ENCODE peak calls at places on chromosomes 5 and 9, in ten cellular contexts. One of them, this sample, is unnamed.

GRCh38 chr9:134626141-134626423 is 15.5 kb upstream of the COL5A1 start:
- DNase-seq in activated gamma-delta T cell treated with anti-CD3 and anti-CD28 coated beads, Interleukin-2, amount 50 U/mL, for 16 hours: no peak
- DNase-seq in activated T-helper 9 cell treated with anti-CD3 and anti-CD28 coated beads, Interleukin-2, amount 50 U/mL, for 16 hours: no peak
- DNase-seq in activated CD8-positive, alpha-beta memory T cell treated with anti-CD3 and anti-CD28 coated beads for 48 hours: no peak
- DNase-seq in C1 segment of cervical spinal cord: no peak
- DNase-seq in NCI-H1092 treated with DMSO at 0.1 percent for 48 hours: no peak
- DNase-seq in kidney tubule cell: no peak
- DNase-seq in cardiac fibroblast: no peak
- DNase-seq in cardiac muscle cell: no peak
- DNase-seq in NCI-H187 treated with DMSO at 0.1 percent for 48 hours: no peak
- DNase-seq in this sample: no peak

GRCh38 chr9:5900622-5901021 is 9.9 kb downstream of the MLANA start:
- DNase-seq in cardiac fibroblast: no peak
- DNase-seq in NCI-H1092 treated with DMSO at 0.1 percent for 48 hours: no peak
- DNase-seq in C1 segment of cervical spinal cord: no peak
- DNase-seq in activated T-helper 9 cell treated with anti-CD3 and anti-CD28 coated beads, Interleukin-2, amount 50 U/mL, for 16 hours: no peak
- DNase-seq in kidney tubule cell: peak
- DNase-seq in activated CD8-positive, alpha-beta memory T cell treated with anti-CD3 and anti-CD28 coated beads for 48 hours: no peak
- DNase-seq in cardiac muscle cell: no peak
- DNase-seq in activated gamma-delta T cell treated with anti-CD3 and anti-CD28 coated beads, Interleukin-2, amount 50 U/mL, for 16 hours: no peak
- DNase-seq in NCI-H187 treated with DMSO at 0.1 percent for 48 hours: no peak
- DNase-seq in this sample: no peak

GRCh38 chr5:113202904-113203716 is 226.5 kb downstream of the DCP2 start:
- DNase-seq in cardiac fibroblast: peak
- DNase-seq in NCI-H187 treated with DMSO at 0.1 percent for 48 hours: no peak
- DNase-seq in activated gamma-delta T cell treated with anti-CD3 and anti-CD28 coated beads, Interleukin-2, amount 50 U/mL, for 16 hours: no peak
- DNase-seq in C1 segment of cervical spinal cord: no peak
- DNase-seq in cardiac muscle cell: peak
- DNase-seq in activated CD8-positive, alpha-beta memory T cell treated with anti-CD3 and anti-CD28 coated beads for 48 hours: no peak
- DNase-seq in activated T-helper 9 cell treated with anti-CD3 and anti-CD28 coated beads, Interleukin-2, amount 50 U/mL, for 16 hours: no peak
- DNase-seq in NCI-H1092 treated with DMSO at 0.1 percent for 48 hours: no peak
- DNase-seq in kidney tubule cell: no peak
- DNase-seq in this sample: no peak

GRCh38 chr9:136012651-136013050 is 51.5 kb upstream of the UBAC1 start:
- DNase-seq in NCI-H1092 treated with DMSO at 0.1 percent for 48 hours: no peak
- DNase-seq in activated T-helper 9 cell treated with anti-CD3 and anti-CD28 coated beads, Interleukin-2, amount 50 U/mL, for 16 hours: no peak
- DNase-seq in NCI-H187 treated with DMSO at 0.1 percent for 48 hours: no peak
- DNase-seq in activated CD8-positive, alpha-beta memory T cell treated with anti-CD3 and anti-CD28 coated beads for 48 hours: no peak
- DNase-seq in C1 segment of cervical spinal cord: no peak
- DNase-seq in cardiac fibroblast: peak
- DNase-seq in cardiac muscle cell: peak
- DNase-seq in activated gamma-delta T cell treated with anti-CD3 and anti-CD28 coated beads, Interleukin-2, amount 50 U/mL, for 16 hours: no peak
- DNase-seq in kidney tubule cell: no peak
- DNase-seq in this sample: no peak

GRCh38 chr9:85469041-85469440 is 272.7 kb downstream of the AGTPBP1 start:
- DNase-seq in C1 segment of cervical spinal cord: no peak
- DNase-seq in activated CD8-positive, alpha-beta memory T cell treated with anti-CD3 and anti-CD28 coated beads for 48 hours: no peak
- DNase-seq in NCI-H1092 treated with DMSO at 0.1 percent for 48 hours: no peak
- DNase-seq in NCI-H187 treated with DMSO at 0.1 percent for 48 hours: no peak
- DNase-seq in kidney tubule cell: no peak
- DNase-seq in activated gamma-delta T cell treated with anti-CD3 and anti-CD28 coated beads, Interleukin-2, amount 50 U/mL, for 16 hours: no peak
- DNase-seq in activated T-helper 9 cell treated with anti-CD3 and anti-CD28 coated beads, Interleukin-2, amount 50 U/mL, for 16 hours: no peak
- DNase-seq in cardiac fibroblast: no peak
- DNase-seq in cardiac muscle cell: no peak
- DNase-seq in this sample: no peak

GRCh38 chr9:113774968-113775367 is 101.1 kb upstream of the ZNF618 start:
- DNase-seq in kidney tubule cell: no peak
- DNase-seq in activated T-helper 9 cell treated with anti-CD3 and anti-CD28 coated beads, Interleukin-2, amount 50 U/mL, for 16 hours: no peak
- DNase-seq in activated gamma-delta T cell treated with anti-CD3 and anti-CD28 coated beads, Interleukin-2, amount 50 U/mL, for 16 hours: no peak
- DNase-seq in NCI-H1092 treated with DMSO at 0.1 percent for 48 hours: no peak
- DNase-seq in cardiac muscle cell: no peak
- DNase-seq in cardiac fibroblast: no peak
- DNase-seq in C1 segment of cervical spinal cord: no peak
- DNase-seq in NCI-H187 treated with DMSO at 0.1 percent for 48 hours: no peak
- DNase-seq in activated CD8-positive, alpha-beta memory T cell treated with anti-CD3 and anti-CD28 coated beads for 48 hours: no peak
- DNase-seq in this sample: no peak

GRCh38 chr9:113650207-113651131 is 186.9 kb downstream of the RGS3 start:
- DNase-seq in C1 segment of cervical spinal cord: no peak
- DNase-seq in NCI-H1092 treated with DMSO at 0.1 percent for 48 hours: peak
- DNase-seq in activated T-helper 9 cell treated with anti-CD3 and anti-CD28 coated beads, Interleukin-2, amount 50 U/mL, for 16 hours: no peak
- DNase-seq in NCI-H187 treated with DMSO at 0.1 percent for 48 hours: peak
- DNase-seq in activated gamma-delta T cell treated with anti-CD3 and anti-CD28 coated beads, Interleukin-2, amount 50 U/mL, for 16 hours: no peak
- DNase-seq in kidney tubule cell: peak
- DNase-seq in activated CD8-positive, alpha-beta memory T cell treated with anti-CD3 and anti-CD28 coated beads for 48 hours: no peak
- DNase-seq in cardiac muscle cell: no peak
- DNase-seq in cardiac fibroblast: no peak
- DNase-seq in this sample: no peak

GRCh38 chr9:136560586-136560985 is 14.7 kb upstream of the NOTCH1 start:
- DNase-seq in NCI-H1092 treated with DMSO at 0.1 percent for 48 hours: no peak
- DNase-seq in kidney tubule cell: no peak
- DNase-seq in NCI-H187 treated with DMSO at 0.1 percent for 48 hours: no peak
- DNase-seq in C1 segment of cervical spinal cord: no peak
- DNase-seq in cardiac muscle cell: no peak
- DNase-seq in cardiac fibroblast: no peak
- DNase-seq in activated CD8-positive, alpha-beta memory T cell treated with anti-CD3 and anti-CD28 coated beads for 48 hours: no peak
- DNase-seq in activated T-helper 9 cell treated with anti-CD3 and anti-CD28 coated beads, Interleukin-2, amount 50 U/mL, for 16 hours: no peak
- DNase-seq in activated gamma-delta T cell treated with anti-CD3 and anti-CD28 coated beads, Interleukin-2, amount 50 U/mL, for 16 hours: no peak
- DNase-seq in this sample: no peak

GRCh38 chr5:166671818-166672217 is 1619.6 kb upstream of the WWC1 start:
- DNase-seq in C1 segment of cervical spinal cord: no peak
- DNase-seq in NCI-H1092 treated with DMSO at 0.1 percent for 48 hours: no peak
- DNase-seq in activated CD8-positive, alpha-beta memory T cell treated with anti-CD3 and anti-CD28 coated beads for 48 hours: no peak
- DNase-seq in NCI-H187 treated with DMSO at 0.1 percent for 48 hours: no peak
- DNase-seq in kidney tubule cell: no peak
- DNase-seq in activated gamma-delta T cell treated with anti-CD3 and anti-CD28 coated beads, Interleukin-2, amount 50 U/mL, for 16 hours: no peak
- DNase-seq in cardiac fibroblast: no peak
- DNase-seq in cardiac muscle cell: peak
- DNase-seq in activated T-helper 9 cell treated with anti-CD3 and anti-CD28 coated beads, Interleukin-2, amount 50 U/mL, for 16 hours: no peak
- DNase-seq in this sample: no peak

GRCh38 chr5:3220201-3220600 is 375.4 kb upstream of the IRX1 start:
- DNase-seq in activated CD8-positive, alpha-beta memory T cell treated with anti-CD3 and anti-CD28 coated beads for 48 hours: no peak
- DNase-seq in kidney tubule cell: no peak
- DNase-seq in activated T-helper 9 cell treated with anti-CD3 and anti-CD28 coated beads, Interleukin-2, amount 50 U/mL, for 16 hours: no peak
- DNase-seq in NCI-H1092 treated with DMSO at 0.1 percent for 48 hours: no peak
- DNase-seq in activated gamma-delta T cell treated with anti-CD3 and anti-CD28 coated beads, Interleukin-2, amount 50 U/mL, for 16 hours: no peak
- DNase-seq in cardiac muscle cell: no peak
- DNase-seq in C1 segment of cervical spinal cord: no peak
- DNase-seq in NCI-H187 treated with DMSO at 0.1 percent for 48 hours: no peak
- DNase-seq in cardiac fibroblast: no peak
- DNase-seq in this sample: no peak

GRCh38 chr5:162683280-162683679 is 615.7 kb downstream of the GABRG2 start:
- DNase-seq in NCI-H187 treated with DMSO at 0.1 percent for 48 hours: no peak
- DNase-seq in NCI-H1092 treated with DMSO at 0.1 percent for 48 hours: no peak
- DNase-seq in activated CD8-positive, alpha-beta memory T cell treated with anti-CD3 and anti-CD28 coated beads for 48 hours: no peak
- DNase-seq in activated T-helper 9 cell treated with anti-CD3 and anti-CD28 coated beads, Interleukin-2, amount 50 U/mL, for 16 hours: no peak
- DNase-seq in activated gamma-delta T cell treated with anti-CD3 and anti-CD28 coated beads, Interleukin-2, amount 50 U/mL, for 16 hours: no peak
- DNase-seq in cardiac muscle cell: no peak
- DNase-seq in kidney tubule cell: peak
- DNase-seq in C1 segment of cervical spinal cord: no peak
- DNase-seq in cardiac fibroblast: no peak
- DNase-seq in this sample: no peak

GRCh38 chr5:124700930-124701458 is 45.4 kb downstream of the ZNF608 start:
- DNase-seq in C1 segment of cervical spinal cord: no peak
- DNase-seq in activated T-helper 9 cell treated with anti-CD3 and anti-CD28 coated beads, Interleukin-2, amount 50 U/mL, for 16 hours: no peak
- DNase-seq in cardiac fibroblast: no peak
- DNase-seq in activated CD8-positive, alpha-beta memory T cell treated with anti-CD3 and anti-CD28 coated beads for 48 hours: no peak
- DNase-seq in activated gamma-delta T cell treated with anti-CD3 and anti-CD28 coated beads, Interleukin-2, amount 50 U/mL, for 16 hours: no peak
- DNase-seq in NCI-H1092 treated with DMSO at 0.1 percent for 48 hours: no peak
- DNase-seq in NCI-H187 treated with DMSO at 0.1 percent for 48 hours: no peak
- DNase-seq in kidney tubule cell: no peak
- DNase-seq in cardiac muscle cell: no peak
- DNase-seq in this sample: no peak

GRCh38 chr5:52837591-52838001 is 49.9 kb downstream of the ITGA1 start:
- DNase-seq in kidney tubule cell: no peak
- DNase-seq in activated gamma-delta T cell treated with anti-CD3 and anti-CD28 coated beads, Interleukin-2, amount 50 U/mL, for 16 hours: no peak
- DNase-seq in activated T-helper 9 cell treated with anti-CD3 and anti-CD28 coated beads, Interleukin-2, amount 50 U/mL, for 16 hours: no peak
- DNase-seq in C1 segment of cervical spinal cord: no peak
- DNase-seq in NCI-H187 treated with DMSO at 0.1 percent for 48 hours: no peak
- DNase-seq in activated CD8-positive, alpha-beta memory T cell treated with anti-CD3 and anti-CD28 coated beads for 48 hours: no peak
- DNase-seq in cardiac muscle cell: peak
- DNase-seq in NCI-H1092 treated with DMSO at 0.1 percent for 48 hours: no peak
- DNase-seq in cardiac fibroblast: peak
- DNase-seq in this sample: no peak

GRCh38 chr9:18969095-18969494 is 63.9 kb downstream of the SAXO1 start:
- DNase-seq in NCI-H187 treated with DMSO at 0.1 percent for 48 hours: no peak
- DNase-seq in NCI-H1092 treated with DMSO at 0.1 percent for 48 hours: no peak
- DNase-seq in cardiac fibroblast: no peak
- DNase-seq in kidney tubule cell: no peak
- DNase-seq in activated gamma-delta T cell treated with anti-CD3 and anti-CD28 coated beads, Interleukin-2, amount 50 U/mL, for 16 hours: no peak
- DNase-seq in C1 segment of cervical spinal cord: no peak
- DNase-seq in cardiac muscle cell: no peak
- DNase-seq in activated CD8-positive, alpha-beta memory T cell treated with anti-CD3 and anti-CD28 coated beads for 48 hours: no peak
- DNase-seq in activated T-helper 9 cell treated with anti-CD3 and anti-CD28 coated beads, Interleukin-2, amount 50 U/mL, for 16 hours: no peak
- DNase-seq in this sample: no peak

GRCh38 chr9:12464910-12465512 is 228.2 kb upstream of the TYRP1 start:
- DNase-seq in kidney tubule cell: peak
- DNase-seq in NCI-H1092 treated with DMSO at 0.1 percent for 48 hours: peak
- DNase-seq in C1 segment of cervical spinal cord: no peak
- DNase-seq in activated T-helper 9 cell treated with anti-CD3 and anti-CD28 coated beads, Interleukin-2, amount 50 U/mL, for 16 hours: no peak
- DNase-seq in cardiac fibroblast: peak
- DNase-seq in activated gamma-delta T cell treated with anti-CD3 and anti-CD28 coated beads, Interleukin-2, amount 50 U/mL, for 16 hours: no peak
- DNase-seq in activated CD8-positive, alpha-beta memory T cell treated with anti-CD3 and anti-CD28 coated beads for 48 hours: no peak
- DNase-seq in cardiac muscle cell: peak
- DNase-seq in NCI-H187 treated with DMSO at 0.1 percent for 48 hours: no peak
- DNase-seq in this sample: no peak

GRCh38 chr5:31023105-31023504 is 170.4 kb upstream of the CDH6 start:
- DNase-seq in activated CD8-positive, alpha-beta memory T cell treated with anti-CD3 and anti-CD28 coated beads for 48 hours: no peak
- DNase-seq in NCI-H187 treated with DMSO at 0.1 percent for 48 hours: no peak
- DNase-seq in cardiac muscle cell: peak
- DNase-seq in NCI-H1092 treated with DMSO at 0.1 percent for 48 hours: no peak
- DNase-seq in activated gamma-delta T cell treated with anti-CD3 and anti-CD28 coated beads, Interleukin-2, amount 50 U/mL, for 16 hours: no peak
- DNase-seq in activated T-helper 9 cell treated with anti-CD3 and anti-CD28 coated beads, Interleukin-2, amount 50 U/mL, for 16 hours: no peak
- DNase-seq in kidney tubule cell: peak
- DNase-seq in C1 segment of cervical spinal cord: no peak
- DNase-seq in cardiac fibroblast: peak
- DNase-seq in this sample: no peak

GRCh38 chr5:96567188-96567587 is 95.0 kb upstream of the CAST start:
- DNase-seq in NCI-H1092 treated with DMSO at 0.1 percent for 48 hours: no peak
- DNase-seq in activated T-helper 9 cell treated with anti-CD3 and anti-CD28 coated beads, Interleukin-2, amount 50 U/mL, for 16 hours: no peak
- DNase-seq in NCI-H187 treated with DMSO at 0.1 percent for 48 hours: no peak
- DNase-seq in activated gamma-delta T cell treated with anti-CD3 and anti-CD28 coated beads, Interleukin-2, amount 50 U/mL, for 16 hours: no peak
- DNase-seq in kidney tubule cell: peak
- DNase-seq in activated CD8-positive, alpha-beta memory T cell treated with anti-CD3 and anti-CD28 coated beads for 48 hours: no peak
- DNase-seq in C1 segment of cervical spinal cord: no peak
- DNase-seq in cardiac muscle cell: peak
- DNase-seq in cardiac fibroblast: peak
- DNase-seq in this sample: no peak

GRCh38 chr5:620586-621180 is 8.5 kb downstream of the CEP72 start:
- DNase-seq in cardiac muscle cell: no peak
- DNase-seq in NCI-H187 treated with DMSO at 0.1 percent for 48 hours: no peak
- DNase-seq in kidney tubule cell: no peak
- DNase-seq in cardiac fibroblast: no peak
- DNase-seq in NCI-H1092 treated with DMSO at 0.1 percent for 48 hours: no peak
- DNase-seq in activated CD8-positive, alpha-beta memory T cell treated with anti-CD3 and anti-CD28 coated beads for 48 hours: no peak
- DNase-seq in C1 segment of cervical spinal cord: no peak
- DNase-seq in activated gamma-delta T cell treated with anti-CD3 and anti-CD28 coated beads, Interleukin-2, amount 50 U/mL, for 16 hours: no peak
- DNase-seq in activated T-helper 9 cell treated with anti-CD3 and anti-CD28 coated beads, Interleukin-2, amount 50 U/mL, for 16 hours: no peak
- DNase-seq in this sample: no peak

GRCh38 chr5:73311291-73312110 is 137.1 kb downstream of the FOXD1 start:
- DNase-seq in C1 segment of cervical spinal cord: no peak
- DNase-seq in NCI-H1092 treated with DMSO at 0.1 percent for 48 hours: no peak
- DNase-seq in NCI-H187 treated with DMSO at 0.1 percent for 48 hours: no peak
- DNase-seq in activated CD8-positive, alpha-beta memory T cell treated with anti-CD3 and anti-CD28 coated beads for 48 hours: no peak
- DNase-seq in kidney tubule cell: peak
- DNase-seq in activated gamma-delta T cell treated with anti-CD3 and anti-CD28 coated beads, Interleukin-2, amount 50 U/mL, for 16 hours: no peak
- DNase-seq in cardiac fibroblast: peak
- DNase-seq in cardiac muscle cell: peak
- DNase-seq in activated T-helper 9 cell treated with anti-CD3 and anti-CD28 coated beads, Interleukin-2, amount 50 U/mL, for 16 hours: no peak
- DNase-seq in this sample: no peak

GRCh38 chr5:38167562-38167996 is 90.8 kb upstream of the EGFLAM start:
- DNase-seq in NCI-H1092 treated with DMSO at 0.1 percent for 48 hours: no peak
- DNase-seq in activated T-helper 9 cell treated with anti-CD3 and anti-CD28 coated beads, Interleukin-2, amount 50 U/mL, for 16 hours: no peak
- DNase-seq in cardiac muscle cell: no peak
- DNase-seq in cardiac fibroblast: no peak
- DNase-seq in C1 segment of cervical spinal cord: no peak
- DNase-seq in kidney tubule cell: no peak
- DNase-seq in NCI-H187 treated with DMSO at 0.1 percent for 48 hours: no peak
- DNase-seq in activated gamma-delta T cell treated with anti-CD3 and anti-CD28 coated beads, Interleukin-2, amount 50 U/mL, for 16 hours: no peak
- DNase-seq in activated CD8-positive, alpha-beta memory T cell treated with anti-CD3 and anti-CD28 coated beads for 48 hours: no peak
- DNase-seq in this sample: no peak

GRCh38 chr5:172985596-172985995 is 2.0 kb downstream of the ATP6V0E1 start:
- DNase-seq in activated gamma-delta T cell treated with anti-CD3 and anti-CD28 coated beads, Interleukin-2, amount 50 U/mL, for 16 hours: no peak
- DNase-seq in kidney tubule cell: peak
- DNase-seq in activated T-helper 9 cell treated with anti-CD3 and anti-CD28 coated beads, Interleukin-2, amount 50 U/mL, for 16 hours: no peak
- DNase-seq in cardiac fibroblast: no peak
- DNase-seq in NCI-H1092 treated with DMSO at 0.1 percent for 48 hours: no peak
- DNase-seq in cardiac muscle cell: no peak
- DNase-seq in activated CD8-positive, alpha-beta memory T cell treated with anti-CD3 and anti-CD28 coated beads for 48 hours: no peak
- DNase-seq in NCI-H187 treated with DMSO at 0.1 percent for 48 hours: no peak
- DNase-seq in C1 segment of cervical spinal cord: no peak
- DNase-seq in this sample: no peak

GRCh38 chr9:83959061-83959460 is 21.0 kb downstream of the HNRNPK start:
- DNase-seq in kidney tubule cell: peak
- DNase-seq in activated T-helper 9 cell treated with anti-CD3 and anti-CD28 coated beads, Interleukin-2, amount 50 U/mL, for 16 hours: no peak
- DNase-seq in NCI-H1092 treated with DMSO at 0.1 percent for 48 hours: no peak
- DNase-seq in activated gamma-delta T cell treated with anti-CD3 and anti-CD28 coated beads, Interleukin-2, amount 50 U/mL, for 16 hours: no peak
- DNase-seq in cardiac muscle cell: peak
- DNase-seq in activated CD8-positive, alpha-beta memory T cell treated with anti-CD3 and anti-CD28 coated beads for 48 hours: no peak
- DNase-seq in NCI-H187 treated with DMSO at 0.1 percent for 48 hours: no peak
- DNase-seq in C1 segment of cervical spinal cord: no peak
- DNase-seq in cardiac fibroblast: peak
- DNase-seq in this sample: no peak

GRCh38 chr5:125485003-125485641 is 738.7 kb upstream of the ZNF608 start:
- DNase-seq in activated CD8-positive, alpha-beta memory T cell treated with anti-CD3 and anti-CD28 coated beads for 48 hours: no peak
- DNase-seq in NCI-H187 treated with DMSO at 0.1 percent for 48 hours: peak
- DNase-seq in cardiac muscle cell: peak
- DNase-seq in activated gamma-delta T cell treated with anti-CD3 and anti-CD28 coated beads, Interleukin-2, amount 50 U/mL, for 16 hours: no peak
- DNase-seq in activated T-helper 9 cell treated with anti-CD3 and anti-CD28 coated beads, Interleukin-2, amount 50 U/mL, for 16 hours: no peak
- DNase-seq in C1 segment of cervical spinal cord: peak
- DNase-seq in cardiac fibroblast: peak
- DNase-seq in NCI-H1092 treated with DMSO at 0.1 percent for 48 hours: peak
- DNase-seq in kidney tubule cell: peak
- DNase-seq in this sample: peak

GRCh38 chr5:123358751-123359150 is 64.5 kb downstream of the CEP120 start:
- DNase-seq in cardiac muscle cell: no peak
- DNase-seq in cardiac fibroblast: peak
- DNase-seq in C1 segment of cervical spinal cord: no peak
- DNase-seq in activated CD8-positive, alpha-beta memory T cell treated with anti-CD3 and anti-CD28 coated beads for 48 hours: no peak
- DNase-seq in activated gamma-delta T cell treated with anti-CD3 and anti-CD28 coated beads, Interleukin-2, amount 50 U/mL, for 16 hours: no peak
- DNase-seq in kidney tubule cell: no peak
- DNase-seq in activated T-helper 9 cell treated with anti-CD3 and anti-CD28 coated beads, Interleukin-2, amount 50 U/mL, for 16 hours: no peak
- DNase-seq in NCI-H187 treated with DMSO at 0.1 percent for 48 hours: no peak
- DNase-seq in NCI-H1092 treated with DMSO at 0.1 percent for 48 hours: no peak
- DNase-seq in this sample: no peak

GRCh38 chr5:111929892-111930291 is 172.9 kb upstream of the NREP start:
- DNase-seq in NCI-H1092 treated with DMSO at 0.1 percent for 48 hours: no peak
- DNase-seq in C1 segment of cervical spinal cord: no peak
- DNase-seq in activated T-helper 9 cell treated with anti-CD3 and anti-CD28 coated beads, Interleukin-2, amount 50 U/mL, for 16 hours: no peak
- DNase-seq in cardiac muscle cell: peak
- DNase-seq in activated gamma-delta T cell treated with anti-CD3 and anti-CD28 coated beads, Interleukin-2, amount 50 U/mL, for 16 hours: no peak
- DNase-seq in NCI-H187 treated with DMSO at 0.1 percent for 48 hours: no peak
- DNase-seq in kidney tubule cell: peak
- DNase-seq in activated CD8-positive, alpha-beta memory T cell treated with anti-CD3 and anti-CD28 coated beads for 48 hours: no peak
- DNase-seq in cardiac fibroblast: peak
- DNase-seq in this sample: no peak

GRCh38 chr5:35117960-35118359 is 70.2 kb upstream of the AGXT2 start:
- DNase-seq in activated gamma-delta T cell treated with anti-CD3 and anti-CD28 coated beads, Interleukin-2, amount 50 U/mL, for 16 hours: no peak
- DNase-seq in kidney tubule cell: peak
- DNase-seq in NCI-H1092 treated with DMSO at 0.1 percent for 48 hours: no peak
- DNase-seq in activated T-helper 9 cell treated with anti-CD3 and anti-CD28 coated beads, Interleukin-2, amount 50 U/mL, for 16 hours: no peak
- DNase-seq in NCI-H187 treated with DMSO at 0.1 percent for 48 hours: no peak
- DNase-seq in activated CD8-positive, alpha-beta memory T cell treated with anti-CD3 and anti-CD28 coated beads for 48 hours: no peak
- DNase-seq in C1 segment of cervical spinal cord: no peak
- DNase-seq in cardiac muscle cell: peak
- DNase-seq in cardiac fibroblast: peak
- DNase-seq in this sample: no peak

GRCh38 chr9:116100711-116101111 is 52.9 kb upstream of the PAPPA start:
- DNase-seq in kidney tubule cell: peak
- DNase-seq in cardiac fibroblast: peak
- DNase-seq in cardiac muscle cell: peak
- DNase-seq in C1 segment of cervical spinal cord: no peak
- DNase-seq in activated T-helper 9 cell treated with anti-CD3 and anti-CD28 coated beads, Interleukin-2, amount 50 U/mL, for 16 hours: no peak
- DNase-seq in activated gamma-delta T cell treated with anti-CD3 and anti-CD28 coated beads, Interleukin-2, amount 50 U/mL, for 16 hours: no peak
- DNase-seq in NCI-H187 treated with DMSO at 0.1 percent for 48 hours: no peak
- DNase-seq in activated CD8-positive, alpha-beta memory T cell treated with anti-CD3 and anti-CD28 coated beads for 48 hours: no peak
- DNase-seq in NCI-H1092 treated with DMSO at 0.1 percent for 48 hours: no peak
- DNase-seq in this sample: no peak

GRCh38 chr9:83144492-83144891 is 81.5 kb upstream of the RASEF start:
- DNase-seq in kidney tubule cell: no peak
- DNase-seq in cardiac fibroblast: no peak
- DNase-seq in C1 segment of cervical spinal cord: no peak
- DNase-seq in activated gamma-delta T cell treated with anti-CD3 and anti-CD28 coated beads, Interleukin-2, amount 50 U/mL, for 16 hours: no peak
- DNase-seq in activated T-helper 9 cell treated with anti-CD3 and anti-CD28 coated beads, Interleukin-2, amount 50 U/mL, for 16 hours: no peak
- DNase-seq in NCI-H1092 treated with DMSO at 0.1 percent for 48 hours: no peak
- DNase-seq in activated CD8-positive, alpha-beta memory T cell treated with anti-CD3 and anti-CD28 coated beads for 48 hours: no peak
- DNase-seq in NCI-H187 treated with DMSO at 0.1 percent for 48 hours: no peak
- DNase-seq in cardiac muscle cell: no peak
- DNase-seq in this sample: no peak

This sample was measured in anterior cingulate cortex.